ENCODE peak calls at places on chromosomes 2 and 18, in eight cellular contexts. One of them, this sample, is unnamed.

GRCh38 chr2:232951891-232952290 is 61.2 kb downstream of the NGEF start:
- DNase-seq in PC-3: peak
- DNase-seq in OCI-LY7: no peak
- DNase-seq in MM.1S: no peak
- DNase-seq in GM23248: no peak
- DNase-seq in HCT116: no peak
- DNase-seq in GM23338: no peak
- DNase-seq in neural progenitor cell: no peak
- DNase-seq in this sample: peak

GRCh38 chr2:169716938-169717690 is 16.5 kb upstream of the KLHL23 start:
- DNase-seq in GM23248: no peak
- DNase-seq in HCT116: no peak
- DNase-seq in MM.1S: no peak
- DNase-seq in OCI-LY7: no peak
- DNase-seq in neural progenitor cell: no peak
- DNase-seq in GM23338: no peak
- DNase-seq in PC-3: peak
- DNase-seq in this sample: peak

GRCh38 chr2:220521591-220521990 is 894.2 kb downstream of the SLC4A3 start:
- DNase-seq in neural progenitor cell: no peak
- DNase-seq in OCI-LY7: no peak
- DNase-seq in GM23338: no peak
- DNase-seq in GM23248: no peak
- DNase-seq in MM.1S: no peak
- DNase-seq in PC-3: no peak
- DNase-seq in HCT116: no peak
- DNase-seq in this sample: no peak

GRCh38 chr2:215414674-215415073 is 21.2 kb downstream of the FN1 start:
- DNase-seq in PC-3: no peak
- DNase-seq in GM23248: no peak
- DNase-seq in neural progenitor cell: no peak
- DNase-seq in GM23338: peak
- DNase-seq in OCI-LY7: no peak
- DNase-seq in HCT116: no peak
- DNase-seq in MM.1S: no peak
- DNase-seq in this sample: no peak

GRCh38 chr2:233676046-233676445 is 4.3 kb downstream of the UGT1A9 start:
- DNase-seq in PC-3: no peak
- DNase-seq in HCT116: no peak
- DNase-seq in OCI-LY7: no peak
- DNase-seq in MM.1S: no peak
- DNase-seq in GM23338: no peak
- DNase-seq in neural progenitor cell: no peak
- DNase-seq in GM23248: peak
- DNase-seq in this sample: no peak

GRCh38 chr2:95330939-95331338 is 33.8 kb downstream of the KCNIP3 start:
- DNase-seq in neural progenitor cell: no peak
- DNase-seq in GM23248: no peak
- DNase-seq in PC-3: no peak
- DNase-seq in OCI-LY7: no peak
- DNase-seq in MM.1S: no peak
- DNase-seq in GM23338: no peak
- DNase-seq in HCT116: no peak
- DNase-seq in this sample: no peak

GRCh38 chr2:212421571-212422334 is 116.8 kb downstream of the ERBB4 start:
- DNase-seq in GM23338: no peak
- DNase-seq in MM.1S: no peak
- DNase-seq in OCI-LY7: no peak
- DNase-seq in HCT116: no peak
- DNase-seq in PC-3: peak
- DNase-seq in GM23248: peak
- DNase-seq in neural progenitor cell: no peak
- DNase-seq in this sample: no peak

GRCh38 chr2:26456701-26457224 is 21.2 kb downstream of the OTOF start:
- DNase-seq in PC-3: peak
- DNase-seq in GM23338: no peak
- DNase-seq in HCT116: no peak
- DNase-seq in OCI-LY7: no peak
- DNase-seq in GM23248: peak
- DNase-seq in MM.1S: no peak
- DNase-seq in neural progenitor cell: no peak
- DNase-seq in this sample: peak

GRCh38 chr2:32946314-32947075 is at the start of gene LTBP1:
- DNase-seq in GM23248: peak
- DNase-seq in MM.1S: peak
- DNase-seq in neural progenitor cell: peak
- DNase-seq in GM23338: peak
- DNase-seq in HCT116: peak
- DNase-seq in PC-3: peak
- DNase-seq in OCI-LY7: peak
- DNase-seq in this sample: peak

GRCh38 chr18:25038261-25038660 is 313.7 kb downstream of the ZNF521 start:
- DNase-seq in HCT116: no peak
- DNase-seq in OCI-LY7: no peak
- DNase-seq in GM23248: no peak
- DNase-seq in neural progenitor cell: peak
- DNase-seq in MM.1S: no peak
- DNase-seq in PC-3: no peak
- DNase-seq in GM23338: no peak
- DNase-seq in this sample: no peak

GRCh38 chr2:119744335-119744939 is 15.3 kb upstream of the PTPN4 start:
- DNase-seq in MM.1S: no peak
- DNase-seq in PC-3: peak
- DNase-seq in OCI-LY7: no peak
- DNase-seq in HCT116: peak
- DNase-seq in GM23338: no peak
- DNase-seq in neural progenitor cell: no peak
- DNase-seq in GM23248: peak
- DNase-seq in this sample: peak

GRCh38 chr2:134410831-134411231 is 157.0 kb downstream of the MGAT5 start:
- DNase-seq in GM23338: no peak
- DNase-seq in HCT116: no peak
- DNase-seq in neural progenitor cell: no peak
- DNase-seq in MM.1S: peak
- DNase-seq in OCI-LY7: peak
- DNase-seq in GM23248: peak
- DNase-seq in PC-3: no peak
- DNase-seq in this sample: no peak

GRCh38 chr2:113376248-113376934 is 61.1 kb upstream of the ZNG1B start:
- DNase-seq in GM23338: no peak
- DNase-seq in PC-3: no peak
- DNase-seq in neural progenitor cell: no peak
- DNase-seq in OCI-LY7: no peak
- DNase-seq in HCT116: no peak
- DNase-seq in GM23248: no peak
- DNase-seq in MM.1S: no peak
- DNase-seq in this sample: no peak

GRCh38 chr2:164824865-164825264 is 16.8 kb downstream of the COBLL1 start:
- DNase-seq in MM.1S: no peak
- DNase-seq in GM23248: peak
- DNase-seq in neural progenitor cell: no peak
- DNase-seq in PC-3: peak
- DNase-seq in GM23338: no peak
- DNase-seq in HCT116: no peak
- DNase-seq in OCI-LY7: no peak
- DNase-seq in this sample: no peak

GRCh38 chr2:148978736-148979135 is 59.8 kb upstream of the LYPD6B start:
- DNase-seq in GM23338: no peak
- DNase-seq in OCI-LY7: no peak
- DNase-seq in neural progenitor cell: no peak
- DNase-seq in GM23248: peak
- DNase-seq in PC-3: no peak
- DNase-seq in MM.1S: no peak
- DNase-seq in HCT116: no peak
- DNase-seq in this sample: no peak

GRCh38 chr2:69660084-69660483 is 16.5 kb upstream of the AAK1 start:
- DNase-seq in GM23338: no peak
- DNase-seq in HCT116: no peak
- DNase-seq in neural progenitor cell: no peak
- DNase-seq in OCI-LY7: no peak
- DNase-seq in GM23248: no peak
- DNase-seq in PC-3: no peak
- DNase-seq in MM.1S: no peak
- DNase-seq in this sample: no peak
- TF ChIP-seq EZH2phosphoT487 in GM23338: no peak
- TF ChIP-seq EZH2phosphoT487 in HCT116: no peak
- TF ChIP-seq EZH2phosphoT487 in neural progenitor cell: no peak
- TF ChIP-seq EZH2phosphoT487 in OCI-LY7: no peak
- TF ChIP-seq EZH2phosphoT487 in GM23248: no peak
- TF ChIP-seq EZH2phosphoT487 in PC-3: no peak
- TF ChIP-seq EZH2phosphoT487 in MM.1S: no peak
- TF ChIP-seq EZH2phosphoT487 in this sample: no peak

GRCh38 chr2:3461781-3462492 is 57.4 kb downstream of the ADI1 start:
- DNase-seq in GM23248: peak
- DNase-seq in GM23338: peak
- DNase-seq in PC-3: peak
- DNase-seq in MM.1S: peak
- DNase-seq in neural progenitor cell: peak
- DNase-seq in OCI-LY7: peak
- DNase-seq in HCT116: peak
- DNase-seq in this sample: peak
- H3K4me3 ChIP-seq in GM23248: peak
- H3K4me3 ChIP-seq in GM23338: no peak
- H3K4me3 ChIP-seq in PC-3: no peak
- H3K4me3 ChIP-seq in MM.1S: peak
- H3K4me3 ChIP-seq in neural progenitor cell: no peak
- H3K4me3 ChIP-seq in OCI-LY7: peak
- H3K4me3 ChIP-seq in HCT116: no peak
- H3K4me3 ChIP-seq in this sample: no peak

GRCh38 chr2:42223067-42223636 is 54.0 kb downstream of the EML4 start:
- DNase-seq in PC-3: no peak
- DNase-seq in GM23248: no peak
- DNase-seq in MM.1S: no peak
- DNase-seq in HCT116: no peak
- DNase-seq in GM23338: no peak
- DNase-seq in OCI-LY7: no peak
- DNase-seq in neural progenitor cell: no peak
- DNase-seq in this sample: no peak

GRCh38 chr2:42223822-42224268 is 54.7 kb downstream of the EML4 start:
- DNase-seq in PC-3: no peak
- DNase-seq in neural progenitor cell: no peak
- DNase-seq in OCI-LY7: no peak
- DNase-seq in MM.1S: no peak
- DNase-seq in GM23248: peak
- DNase-seq in HCT116: no peak
- DNase-seq in GM23338: no peak
- DNase-seq in this sample: no peak

GRCh38 chr2:42224422-42225067 is 55.4 kb downstream of the EML4 start:
- DNase-seq in OCI-LY7: no peak
- DNase-seq in GM23338: no peak
- DNase-seq in GM23248: no peak
- DNase-seq in PC-3: no peak
- DNase-seq in neural progenitor cell: no peak
- DNase-seq in HCT116: no peak
- DNase-seq in MM.1S: no peak
- DNase-seq in this sample: no peak

GRCh38 chr2:42227491-42227890 is 58.3 kb downstream of the EML4 start:
- DNase-seq in HCT116: no peak
- DNase-seq in GM23338: peak
- DNase-seq in MM.1S: no peak
- DNase-seq in PC-3: no peak
- DNase-seq in neural progenitor cell: no peak
- DNase-seq in OCI-LY7: no peak
- DNase-seq in GM23248: no peak
- DNase-seq in this sample: no peak

DNA sequence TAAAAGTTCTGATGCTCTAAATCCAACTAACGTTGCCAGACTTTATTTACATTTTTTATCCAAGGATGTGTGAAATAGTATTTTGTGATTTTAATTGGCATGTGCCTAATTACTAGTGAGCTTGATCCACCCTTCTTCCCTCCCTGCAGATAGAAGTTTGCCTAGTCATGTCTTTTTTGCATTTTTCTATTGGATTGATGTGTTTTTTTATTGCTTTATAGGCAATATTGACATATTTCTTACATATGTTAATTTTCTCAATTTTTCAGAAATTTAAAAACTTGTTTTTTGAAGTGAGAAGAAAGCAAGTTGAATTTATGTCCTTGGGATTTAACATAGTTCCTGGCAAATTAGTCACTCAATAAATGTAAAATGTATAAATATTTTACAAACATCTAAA is 56.4 kb downstream of the EML4 start:
- DNase-seq in HCT116: no peak
- DNase-seq in GM23248: no peak
- DNase-seq in neural progenitor cell: no peak
- DNase-seq in OCI-LY7: no peak
- DNase-seq in MM.1S: no peak
- DNase-seq in PC-3: no peak
- DNase-seq in GM23338: no peak
- DNase-seq in this sample: no peak
- TF ChIP-seq EZH2phosphoT487 in HCT116: no peak
- TF ChIP-seq EZH2phosphoT487 in GM23248: no peak
- TF ChIP-seq EZH2phosphoT487 in neural progenitor cell: no peak
- TF ChIP-seq EZH2phosphoT487 in OCI-LY7: no peak
- TF ChIP-seq EZH2phosphoT487 in MM.1S: no peak
- TF ChIP-seq EZH2phosphoT487 in PC-3: no peak
- TF ChIP-seq EZH2phosphoT487 in GM23338: no peak
- TF ChIP-seq EZH2phosphoT487 in this sample: no peak

DNA sequence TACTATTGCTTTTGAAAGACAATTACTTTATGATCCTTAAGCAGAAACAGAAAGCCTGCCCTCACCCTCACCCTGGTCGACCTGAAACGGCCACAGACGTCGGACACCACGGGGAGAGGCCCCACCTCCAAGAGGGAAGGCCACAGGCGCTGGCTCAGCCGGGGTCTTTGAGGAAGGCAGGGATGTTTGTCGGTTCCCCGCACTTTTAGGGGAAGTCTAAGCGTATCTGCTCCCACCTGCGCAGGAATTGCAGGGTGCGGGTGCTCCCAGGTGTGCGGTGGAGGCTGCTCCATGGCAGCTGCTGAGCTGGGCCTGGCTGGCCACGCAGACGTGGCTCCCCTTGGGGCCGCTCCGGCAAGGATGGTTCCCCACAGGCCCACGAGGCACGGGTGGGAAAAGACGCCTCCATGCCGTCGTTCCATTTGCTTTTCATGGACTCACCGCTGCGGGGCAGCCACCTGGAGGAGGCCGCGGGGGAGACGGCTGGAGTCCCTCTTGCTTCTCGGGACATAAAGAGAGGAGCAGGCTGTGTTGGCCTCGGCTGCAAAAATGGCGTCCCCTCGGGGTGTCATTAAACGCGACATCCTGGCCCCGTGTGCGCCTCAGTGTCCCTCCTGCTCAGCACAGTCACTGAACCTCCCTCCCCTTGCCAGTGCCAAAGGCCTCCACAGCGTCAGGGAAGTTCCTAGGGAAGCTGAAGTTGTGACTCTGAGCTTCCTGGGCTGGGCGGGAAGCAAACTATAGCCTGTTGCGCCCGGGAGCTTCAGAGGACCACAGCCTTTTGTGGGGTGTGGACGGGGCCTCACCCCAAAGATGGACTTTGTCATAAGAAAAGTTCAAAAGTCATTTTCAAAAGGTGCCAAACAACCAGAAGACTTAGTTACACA is 63.4 kb downstream of the NFATC1 start:
- DNase-seq in HCT116: no peak
- DNase-seq in GM23248: no peak
- DNase-seq in GM23338: no peak
- DNase-seq in PC-3: no peak
- DNase-seq in OCI-LY7: no peak
- DNase-seq in MM.1S: no peak
- DNase-seq in neural progenitor cell: no peak
- DNase-seq in this sample: no peak
- H3K4me3 ChIP-seq in HCT116: no peak
- H3K4me3 ChIP-seq in GM23248: no peak
- H3K4me3 ChIP-seq in GM23338: no peak
- H3K4me3 ChIP-seq in PC-3: no peak
- H3K4me3 ChIP-seq in OCI-LY7: peak
- H3K4me3 ChIP-seq in MM.1S: no peak
- H3K4me3 ChIP-seq in neural progenitor cell: no peak
- H3K4me3 ChIP-seq in this sample: no peak